ENCODE peak calls at places on chromosomes 13 and 19, in ten cellular contexts. D is HL-60, B is tibial nerve, P is heart right ventricle, Z is ascending aorta, S is cardiac muscle cell, F is transverse colon, H is NT2/D1, R is stomach, Q is colonic mucosa. Y is an unnamed sample. For H3K27me3, the result is how much of the 10 kb centered on the place peaks cover.

GRCh38 chr19:3294080-3294850 is 69.8 kb downstream of the CELF5 start:
- DNase-seq in B (no peak), P (no peak), R (no peak), D (no peak), Q (no peak), S (no peak), H (no peak), F (no peak), Z (no peak), Y (no peak)

GRCh38 chr19:46783670-46784069 is 4.7 kb downstream of the SLC1A5 start:
- DNase-seq in B (no peak), Q (no peak), R (no peak), D (no peak), Z (no peak), P (no peak), S (no peak), F (no peak), H (no peak), Y (no peak)

GRCh38 chr19:11269408-11269807 is 7.1 kb upstream of the DOCK6 start:
- DNase-seq in Q (no peak), P (no peak), F (no peak), B (no peak), D (no peak), H (no peak), R (no peak), S (no peak), Z (no peak), Y (no peak)

GRCh38 chr19:16266586-16266942 is 58.1 kb upstream of the KLF2 start:
- DNase-seq in S (no peak), Q (no peak), F (no peak), Z (no peak), P (no peak), B (no peak), D (no peak), H (no peak), R (no peak), Y (no peak)

GRCh38 chr13:27928805-27929753 is 9.3 kb downstream of the PDX1 start:
- DNase-seq in R (no peak), S (no peak), D (no peak), Z (no peak), P (no peak), Q (no peak), F (no peak), B (no peak), H (no peak), Y (no peak)

GRCh38 chr13:49225358-49226042 is 5.4 kb downstream of the MLNR start:
- DNase-seq in D (no peak), B (peak), P (no peak), F (no peak), Z (no peak), R (peak), H (no peak), S (no peak), Q (no peak), Y (no peak)

GRCh38 chr13:50713849-50714248 is 129.6 kb downstream of the DLEU7 start:
- DNase-seq in F (peak), Z (no peak), P (no peak), D (peak), S (no peak), B (peak), H (no peak), R (no peak), Q (peak), Y (no peak)

GRCh38 chr19:21934593-21934992 is 76.2 kb downstream of the ZNF208 start:
- DNase-seq in D (no peak), S (no peak), Z (no peak), B (no peak), P (no peak), Q (no peak), F (no peak), H (no peak), R (no peak), Y (no peak)

GRCh38 chr19:56837892-56838679 is 2.4 kb downstream of the PEG3 start:
- DNase-seq in H (peak), S (no peak), P (peak), Z (peak), B (peak), R (no peak), Q (peak), F (peak), D (peak), Y (no peak)

GRCh38 chr13:40167327-40167726 is 499.1 kb downstream of the FOXO1 start:
- DNase-seq in S (no peak), B (no peak), F (no peak), D (no peak), Q (no peak), H (no peak), P (no peak), Z (no peak), R (no peak), Y (no peak)

GRCh38 chr13:99992376-99992775 is 10.8 kb downstream of the ZIC2 start:
- DNase-seq in S (no peak), F (no peak), B (no peak), R (no peak), P (no peak), H (no peak), Q (no peak), Z (no peak), D (no peak), Y (no peak)

GRCh38 chr19:47275866-47276461 is 1.3 kb downstream of the INAFM1 start:
- DNase-seq in Q (no peak), S (no peak), R (no peak), Z (no peak), F (no peak), B (peak), D (no peak), H (no peak), P (peak), Y (peak)

GRCh38 chr19:41575998-41576397 is at the start of gene CEACAM21:
- DNase-seq in P (peak), B (peak), F (peak), S (no peak), H (no peak), D (peak), Z (peak), R (peak), Q (peak), Y (no peak)

GRCh38 chr13:19267746-19268145 is 86.1 kb upstream of the TUBA3C start:
- DNase-seq in H (no peak), R (no peak), D (no peak), Z (no peak), Q (no peak), P (no peak), S (no peak), B (no peak), F (no peak), Y (no peak)

DNA sequence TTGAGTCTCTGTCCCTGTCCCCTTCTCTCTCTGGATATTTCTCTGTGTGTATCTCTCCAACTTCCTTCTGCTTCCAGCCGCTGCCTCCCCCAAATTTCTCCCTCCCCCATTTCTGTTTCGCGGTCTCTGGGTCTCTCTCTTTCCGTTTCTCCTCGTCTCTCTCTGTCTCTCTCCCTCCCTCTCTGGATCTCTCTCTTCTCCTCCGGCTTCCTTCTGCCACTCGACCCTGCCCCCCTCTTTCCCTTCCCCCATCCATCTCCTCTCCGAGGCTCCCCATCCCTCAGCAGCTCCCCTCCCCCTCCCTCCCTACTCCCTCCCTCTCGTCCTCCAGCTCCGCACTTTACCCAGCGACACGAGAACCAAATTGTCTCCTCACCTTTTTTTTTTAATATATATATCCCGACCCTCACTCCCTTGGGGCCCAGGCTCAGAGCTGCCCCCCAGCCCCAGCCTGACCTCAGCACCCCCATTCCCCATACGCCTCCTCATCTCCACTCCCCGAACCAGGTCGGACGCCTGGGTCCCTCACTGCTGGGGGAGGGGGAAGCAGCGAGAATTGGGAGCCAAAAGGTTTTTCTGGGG is 3.5 kb upstream of the CACNG8 start:
- DNase-seq in S (no peak), P (no peak), H (peak), R (no peak), F (no peak), B (no peak), D (no peak), Z (no peak), Q (no peak), Y (no peak)
- H3K27me3 ChIP-seq in S (half or more), P (half or more), H (under half), R (half or more), F (half or more), B (under half), D (under half), Z (under half), Q (under half), Y (half or more)

DNA sequence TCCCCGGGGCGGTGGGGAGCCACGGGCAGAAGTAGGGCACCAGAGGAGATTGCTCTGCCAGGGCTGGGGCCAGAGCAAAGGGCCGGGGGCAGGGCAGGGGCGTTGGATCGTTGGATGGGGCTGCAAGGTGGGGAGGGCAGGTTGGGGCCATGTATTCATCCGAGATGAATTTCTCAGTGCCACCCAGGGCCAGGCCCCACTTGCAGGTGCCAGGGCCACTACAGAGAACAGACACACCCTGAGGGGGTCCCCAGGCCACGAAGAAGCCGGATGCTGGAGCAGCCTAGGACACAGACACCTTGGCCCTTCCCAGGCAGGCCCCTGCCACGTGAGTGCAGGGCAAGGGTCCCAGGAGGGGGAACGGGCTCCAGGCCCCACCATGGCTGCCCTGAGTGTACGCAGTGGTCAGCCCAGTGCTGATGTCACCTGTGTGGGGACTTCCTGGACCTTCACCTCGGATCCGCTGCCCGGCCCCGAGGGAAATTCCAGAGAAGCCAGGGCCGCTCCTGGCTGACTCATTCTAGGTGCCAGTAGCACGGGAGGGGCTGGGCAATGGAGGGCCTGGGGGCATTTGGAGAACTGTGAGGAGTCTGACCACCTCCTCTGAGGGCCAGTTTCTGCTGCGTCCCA is 9.6 kb upstream of the SBNO2 start:
- DNase-seq in Z (no peak), Q (peak), P (no peak), S (no peak), R (peak), F (peak), B (no peak), H (no peak), D (no peak), Y (no peak)
- H3K4me3 ChIP-seq in Z (no peak), Q (no peak), P (no peak), S (no peak), R (no peak), F (no peak), B (no peak), H (no peak), D (no peak), Y (no peak)

DNA sequence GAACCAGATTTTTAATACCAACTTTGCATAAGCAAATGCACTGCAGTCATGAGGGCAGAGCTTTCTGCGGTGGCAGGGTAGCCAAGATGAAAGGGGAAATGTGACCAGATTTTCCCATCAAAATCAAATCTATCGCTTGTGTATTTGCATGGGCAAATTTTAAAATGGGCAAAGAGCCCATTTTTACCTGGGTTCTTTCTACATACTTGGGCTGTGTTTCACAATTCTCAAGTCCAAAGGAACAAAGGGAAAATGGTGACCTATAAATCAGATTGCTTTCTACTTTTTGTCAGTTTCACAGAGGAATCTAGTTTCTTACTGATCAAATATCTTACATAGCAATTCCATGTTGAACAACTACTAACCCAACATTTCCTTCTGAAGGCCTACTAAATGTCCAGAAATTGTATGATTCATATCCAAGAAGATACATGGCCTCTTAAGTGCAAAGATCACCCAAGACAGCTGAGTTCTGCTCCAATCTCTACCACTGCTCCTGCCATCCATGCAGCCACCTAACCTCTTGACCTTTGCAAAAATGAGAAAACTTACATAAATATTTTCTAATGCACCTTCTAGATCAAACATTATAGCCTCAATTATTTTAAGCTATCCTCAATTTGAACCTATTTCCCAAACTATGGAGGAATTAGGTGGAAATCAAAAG is 249.5 kb downstream of the OXGR1 start:
- DNase-seq in S (no peak), D (no peak), Z (no peak), F (no peak), P (no peak), B (no peak), R (no peak), H (no peak), Q (no peak), Y (no peak)
- H3K27me3 ChIP-seq in S (under half), D (under half), Z (under half), F (under half), P (under half), B (under half), R (under half), H (under half), Q (under half), Y (under half)

GRCh38 chr19:1859319-1859718 is 4.1 kb downstream of the KLF16 start:
- DNase-seq in F (no peak), P (no peak), Z (no peak), R (no peak), Q (no peak), S (no peak), D (no peak), B (no peak), H (no peak), Y (no peak)
- H3K4me3 ChIP-seq in F (no peak), P (no peak), Z (no peak), R (no peak), Q (no peak), S (no peak), D (peak), B (no peak), H (no peak), Y (peak)

Y was measured in HAP-1.